ENCODE peak calls at places on chromosomes 1 and 21, in ten cellular contexts. W is fibroblast of lung; D is pancreas; F is ovary; R is CD8-positive, alpha-beta memory T cell; J is uterus; T is left lung; G is spleen; A is HCT116; U is naive thymus-derived CD4-positive, alpha-beta T cell. P is an unnamed sample.

GRCh38 chr1:225253784-225254183 is 174.1 kb downstream of the LBR start:
- DNase-seq in R (no peak), F (no peak), W (no peak), D (no peak), J (no peak), A (no peak), U (no peak), T (no peak), G (no peak), P (no peak)

GRCh38 chr21:14572206-14572780 is 26.2 kb upstream of the SAMSN1 start:
- DNase-seq in F (no peak), R (no peak), T (no peak), D (no peak), W (no peak), J (no peak), A (no peak), U (no peak), G (no peak), P (no peak)

GRCh38 chr1:196494766-196495165 is 113.5 kb downstream of the KCNT2 start:
- DNase-seq in R (no peak), T (no peak), U (no peak), J (no peak), D (no peak), A (no peak), W (no peak), G (no peak), F (no peak), P (no peak)

GRCh38 chr1:33324677-33325417 is 3.9 kb upstream of the A3GALT2 start:
- DNase-seq in R (no peak), T (no peak), J (no peak), D (peak; percentile 44), G (peak; percentile 64), U (no peak), A (no peak), W (no peak), F (no peak), P (no peak)

GRCh38 chr1:211942583-211942982 is 92.8 kb downstream of the INTS7 start:
- DNase-seq in A (no peak), U (no peak), T (no peak), D (no peak), F (no peak), R (no peak), G (no peak), W (no peak), J (no peak), P (no peak)

GRCh38 chr1:155324717-155325595 is 4.3 kb downstream of the RUSC1 start:
- DNase-seq in T (peak; percentile 66), R (no peak), J (peak; percentile 64), D (peak; percentile 89), W (no peak), G (peak; percentile 86), A (peak; percentile 44), U (no peak), F (peak; percentile 63), P (peak; percentile 73)

GRCh38 chr1:110383311-110383990 is 7.4 kb downstream of the SLC16A4 start:
- DNase-seq in G (no peak), T (no peak), U (no peak), W (peak; percentile 35), D (no peak), R (no peak), J (no peak), F (no peak), A (no peak), P (no peak)

GRCh38 chr1:214303106-214303505 is 22.1 kb downstream of the SMYD2 start:
- DNase-seq in T (no peak), G (no peak), J (no peak), A (no peak), R (no peak), U (no peak), D (no peak), W (no peak), F (no peak), P (no peak)

GRCh38 chr1:91098299-91098901 is 76.6 kb upstream of the ZNF644 start:
- DNase-seq in G (no peak), J (no peak), U (no peak), A (no peak), D (no peak), F (no peak), R (no peak), T (no peak), W (no peak), P (no peak)

GRCh38 chr1:220300442-220301121 is 28.3 kb upstream of the RAB3GAP2 start:
- DNase-seq in A (no peak), D (no peak), T (peak; percentile 74), J (peak; percentile 80), R (no peak), U (no peak), F (peak; percentile 75), G (no peak), W (peak; percentile 91), P (peak; percentile 81)

GRCh38 chr1:173870252-173871075 is 2.3 kb downstream of the ZBTB37 start:
- DNase-seq in T (no peak), G (peak; percentile 83), J (no peak), W (no peak), D (no peak), F (no peak), R (peak; percentile 26), U (no peak), A (no peak), P (no peak)

GRCh38 chr1:71128060-71128459 is 47.2 kb upstream of the ZRANB2 start:
- DNase-seq in G (no peak), W (no peak), T (no peak), R (no peak), A (no peak), J (no peak), F (no peak), U (no peak), D (no peak), P (no peak)

GRCh38 chr1:116556289-116557006 is 14.4 kb downstream of the CD58 start:
- DNase-seq in A (peak; percentile 92), T (peak; percentile 69), R (peak; percentile 70), G (no peak), D (no peak), F (no peak), W (peak; percentile 57), U (peak; percentile 72), J (no peak), P (peak; percentile 86)

GRCh38 chr1:117127840-117128239 is 6.3 kb upstream of the TRIM45 start:
- DNase-seq in G (no peak), A (no peak), F (no peak), R (no peak), T (no peak), W (no peak), U (no peak), J (no peak), D (no peak), P (no peak)

GRCh38 chr1:46562498-46562897 is 11.1 kb upstream of the KNCN start:
- DNase-seq in F (no peak), U (no peak), J (no peak), A (no peak), T (no peak), R (no peak), G (no peak), D (no peak), W (no peak), P (peak; percentile 63)
- H3K27ac ChIP-seq in F (no peak overlapping the region), U (no peak overlapping the region), J (no peak overlapping the region), A (no peak overlapping the region), T (no peak overlapping the region), R (no peak overlapping the region), G (no peak overlapping the region), D (no peak overlapping the region), W (no peak overlapping the region), P (no peak overlapping the region)

GRCh38 chr1:47478090-47478489 is 40.2 kb downstream of the FOXD2 start:
- DNase-seq in D (peak; percentile 70), W (no peak), R (no peak), G (no peak), F (no peak), J (no peak), T (peak; percentile 72), A (no peak), U (no peak), P (no peak)
- H3K4me3 ChIP-seq in D (no peak overlapping the region), W (no peak overlapping the region), R (no peak overlapping the region), G (no peak overlapping the region), F (no peak overlapping the region), J (no peak overlapping the region), T (no peak overlapping the region), A (no peak overlapping the region), U (no peak overlapping the region), P (no peak overlapping the region)

DNA sequence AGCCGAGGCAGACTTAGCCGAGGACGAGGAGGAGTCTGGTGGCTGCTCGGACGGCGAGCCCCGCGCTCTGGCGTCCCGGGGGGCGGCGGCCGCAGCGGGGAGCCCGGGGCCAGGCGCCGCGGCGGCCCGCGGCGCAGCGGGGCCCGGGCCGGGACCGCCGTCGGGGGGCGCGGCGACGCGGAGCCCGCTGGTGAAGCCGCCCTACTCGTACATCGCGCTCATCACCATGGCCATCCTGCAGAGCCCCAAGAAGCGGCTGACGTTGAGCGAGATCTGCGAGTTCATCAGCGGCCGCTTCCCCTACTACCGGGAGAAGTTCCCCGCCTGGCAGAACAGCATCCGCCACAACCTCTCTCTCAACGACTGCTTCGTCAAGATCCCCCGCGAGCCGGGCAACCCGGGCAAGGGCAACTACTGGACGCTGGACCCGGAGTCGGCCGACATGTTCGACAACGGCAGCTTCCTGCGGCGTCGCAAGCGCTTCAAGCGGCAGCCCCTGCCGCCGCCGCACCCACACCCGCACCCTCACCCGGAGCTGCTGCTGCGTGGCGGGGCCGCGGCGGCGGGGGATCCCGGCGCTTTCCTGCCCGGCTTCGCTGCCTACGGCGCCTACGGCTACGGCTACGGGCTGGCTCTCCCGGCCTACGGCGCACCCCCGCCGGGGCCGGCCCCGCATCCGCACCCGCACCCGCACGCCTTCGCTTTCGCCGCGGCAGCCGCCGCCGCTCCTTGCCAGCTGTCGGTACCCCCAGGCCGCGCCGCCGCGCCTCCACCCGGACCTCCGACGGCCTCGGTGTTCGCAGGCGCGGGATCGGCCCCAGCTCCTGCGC is 692 bp downstream of the FOXD2 start:
- DNase-seq in J (no peak), G (peak; percentile 83), R (peak; percentile 35), D (peak; percentile 75), U (peak; percentile 34), F (no peak), T (no peak), W (no peak), A (no peak), P (peak; percentile 53)
- H3K4me1 ChIP-seq in J (peaks cover 27% of the 10 kb centered on the region), G (peaks cover 40% of the 10 kb centered on the region), R (peaks cover 9% of the 10 kb centered on the region), D (peaks cover 8% of the 10 kb centered on the region), U (peaks cover 24% of the 10 kb centered on the region), F (peaks cover 6% of the 10 kb centered on the region), T (peaks cover 6% of the 10 kb centered on the region), W (no peaks in the 10 kb centered on the region), A (peaks cover 9% of the 10 kb centered on the region), P (no peaks in the 10 kb centered on the region)

DNA sequence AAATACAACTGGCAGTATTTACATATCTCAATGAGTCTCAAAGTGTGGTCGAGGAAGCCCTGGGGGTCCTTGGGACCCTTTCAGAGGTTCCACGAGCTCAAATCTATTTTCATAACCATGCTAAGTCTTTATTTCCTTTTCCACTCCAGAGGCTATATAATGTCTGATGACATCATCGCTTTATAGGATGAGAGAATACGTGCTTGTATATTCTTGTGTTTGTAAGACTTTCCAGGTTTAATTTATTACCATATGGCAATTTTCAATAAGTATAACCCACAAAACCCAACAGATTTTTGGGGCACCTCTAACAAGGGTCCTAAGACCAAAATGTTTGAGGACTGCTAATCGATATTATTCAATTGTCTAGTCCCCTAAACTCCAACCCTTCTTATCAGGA is 1.4 kb upstream of the SLC19A2 start:
- DNase-seq in T (no peak), R (no peak), U (no peak), F (no peak), W (no peak), D (no peak), J (no peak), A (no peak), G (no peak), P (no peak)
- H3K27ac ChIP-seq in T (peak overlapping the region; percentile 97), R (no peak overlapping the region), U (no peak overlapping the region), F (peak overlapping the region; percentile 70), W (peak overlapping the region; percentile 90), D (peak overlapping the region; percentile 99), J (peak overlapping the region; percentile 100), A (no peak overlapping the region), G (no peak overlapping the region), P (peak overlapping the region; percentile 33)